ENCODE peak calls at places on chromosomes 2 and 18, in four cellular contexts. W is suprapubic skin, Q is HCT116, H is GM12878. M is an unnamed sample.

GRCh38 chr2:40497251-40497859 is 45.5 kb upstream of the SLC8A1 start:
- DNase-seq in H (no peak), W (no peak), Q (no peak), M (no peak)

GRCh38 chr2:74893332-74893731 is 59.4 kb downstream of the HK2 start:
- DNase-seq in H (no peak), W (no peak), Q (no peak), M (no peak)

GRCh38 chr2:23359631-23360567 is 25.1 kb upstream of the KLHL29 start:
- DNase-seq in W (no peak), Q (no peak), H (no peak), M (peak; percentile 50)

GRCh38 chr2:26612522-26613240 is 28.5 kb downstream of the CIB4 start:
- DNase-seq in H (no peak), W (peak; percentile 56), Q (no peak), M (no peak)

GRCh38 chr2:70140978-70141753 is 49.7 kb downstream of the C2orf42 start:
- DNase-seq in Q (peak; percentile 94), H (peak; percentile 88), W (peak; percentile 82), M (peak; percentile 71)

GRCh38 chr2:12693509-12693908 is 23.2 kb upstream of the TRIB2 start:
- DNase-seq in H (no peak), Q (no peak), W (no peak), M (no peak)

GRCh38 chr2:190094471-190094870 is 31.9 kb upstream of the MSTN start:
- DNase-seq in W (no peak), H (no peak), Q (no peak), M (no peak)

GRCh38 chr18:28086530-28087172 is 90.3 kb downstream of the CDH2 start:
- DNase-seq in W (no peak), H (no peak), Q (no peak), M (no peak)

GRCh38 chr2:189466656-189467055 is 25.4 kb downstream of the WDR75 start:
- DNase-seq in Q (no peak), W (no peak), H (no peak), M (no peak)

DNA sequence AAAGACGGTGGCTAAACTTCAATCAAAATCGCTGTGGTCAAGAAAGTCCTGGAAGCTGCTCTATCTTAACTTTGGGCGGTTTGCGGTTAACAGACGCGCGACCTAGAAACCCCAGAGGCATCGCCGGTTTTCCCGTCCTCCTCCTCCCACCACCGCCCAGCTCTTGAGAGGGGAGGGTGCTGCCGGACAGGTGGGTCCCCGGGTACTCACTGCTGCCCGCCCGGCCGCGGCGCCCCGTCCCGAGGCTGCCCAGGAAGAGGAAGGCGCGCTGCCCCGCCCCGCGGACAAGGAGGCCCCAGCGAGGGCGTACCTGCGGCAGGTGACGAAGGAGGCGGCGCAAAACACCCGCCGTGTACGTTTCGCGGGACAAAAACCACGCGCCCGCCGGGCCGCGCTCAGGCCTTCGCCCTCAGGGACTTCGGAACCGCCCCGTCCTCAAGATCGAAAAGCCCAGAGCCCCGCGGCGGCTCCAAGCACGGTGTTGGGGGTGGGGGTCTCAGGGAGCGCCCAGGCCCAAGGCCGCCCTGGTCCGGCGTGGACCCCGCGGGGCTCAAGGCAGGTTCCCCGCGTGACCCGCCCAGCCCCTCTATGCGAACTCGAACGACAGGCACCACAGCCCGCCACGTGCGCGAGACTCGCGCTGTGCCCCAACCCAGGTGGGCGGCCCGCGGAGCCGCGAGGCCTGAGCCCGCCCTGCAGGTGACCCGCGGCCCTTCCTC is at the start of gene SH3YL1:
- DNase-seq in W (peak; percentile 77), H (no peak), Q (peak; percentile 16), M (peak; percentile 87)
- TF ChIP-seq POLR2A in W (no peak), H (no peak), Q (no peak), M (peak; percentile 8)

GRCh38 chr18:6198585-6198984 is 216.1 kb downstream of the L3MBTL4 start:
- DNase-seq in W (no peak), Q (no peak), H (no peak), M (no peak)
- TF ChIP-seq POLR2AphosphoS5 in W (no peak), Q (no peak), H (no peak), M (no peak)

GRCh38 chr2:227625420-227625819 is 8.1 kb downstream of the SCYGR4 start:
- DNase-seq in W (no peak), Q (no peak), H (no peak), M (no peak)

GRCh38 chr2:227626580-227627151 is 9.4 kb downstream of the SCYGR4 start:
- DNase-seq in Q (no peak), H (no peak), W (no peak), M (no peak)

GRCh38 chr2:227629435-227629834 is 12.1 kb downstream of the SCYGR4 start:
- DNase-seq in W (no peak), Q (no peak), H (no peak), M (no peak)

GRCh38 chr2:227630322-227630721 is 13.0 kb downstream of the SCYGR4 start:
- DNase-seq in H (no peak), Q (no peak), W (no peak), M (no peak)

DNA sequence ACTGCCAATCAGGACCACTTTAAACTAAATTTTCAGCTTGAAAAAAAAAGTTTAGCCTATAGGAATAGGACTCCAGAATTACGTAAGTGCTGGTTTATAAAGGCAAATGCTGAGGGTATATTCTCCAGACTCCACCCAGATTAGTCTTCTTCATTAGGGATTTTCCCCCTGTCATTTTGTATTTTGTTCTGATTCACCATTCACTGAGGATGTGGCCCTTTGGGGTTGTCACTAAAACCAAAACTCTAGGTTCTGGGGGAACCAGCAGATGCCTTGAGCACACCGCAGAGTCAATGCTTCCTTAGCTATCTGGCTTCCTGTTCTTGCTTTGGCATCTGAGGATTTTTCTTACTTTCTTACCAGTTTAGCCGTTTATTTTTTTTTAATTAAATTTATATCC is 10.5 kb downstream of the SCYGR4 start:
- DNase-seq in W (no peak), H (peak; percentile 50), Q (no peak), M (no peak)
- H3K27ac ChIP-seq in W (no peak overlapping the region), H (no peak overlapping the region), Q (no peak overlapping the region), M (no peak overlapping the region)

GRCh38 chr18:3451989-3452749 is 2.2 kb downstream of the TGIF1 start:
- DNase-seq in W (peak; percentile 76), H (no peak), Q (no peak), M (peak; percentile 73)

GRCh38 chr18:3450358-3451107 is 561 bp downstream of the TGIF1 start:
- DNase-seq in W (peak; percentile 92), H (no peak), Q (no peak), M (peak; percentile 71)

GRCh38 chr18:3452750-3453539 is 3.0 kb downstream of the TGIF1 start:
- DNase-seq in Q (no peak), W (no peak), H (no peak), M (peak; percentile 27)

GRCh38 chr18:3449702-3450357 is at the start of gene TGIF1:
- DNase-seq in W (no peak), H (no peak), Q (peak; percentile 70), M (peak; percentile 83)

DNA sequence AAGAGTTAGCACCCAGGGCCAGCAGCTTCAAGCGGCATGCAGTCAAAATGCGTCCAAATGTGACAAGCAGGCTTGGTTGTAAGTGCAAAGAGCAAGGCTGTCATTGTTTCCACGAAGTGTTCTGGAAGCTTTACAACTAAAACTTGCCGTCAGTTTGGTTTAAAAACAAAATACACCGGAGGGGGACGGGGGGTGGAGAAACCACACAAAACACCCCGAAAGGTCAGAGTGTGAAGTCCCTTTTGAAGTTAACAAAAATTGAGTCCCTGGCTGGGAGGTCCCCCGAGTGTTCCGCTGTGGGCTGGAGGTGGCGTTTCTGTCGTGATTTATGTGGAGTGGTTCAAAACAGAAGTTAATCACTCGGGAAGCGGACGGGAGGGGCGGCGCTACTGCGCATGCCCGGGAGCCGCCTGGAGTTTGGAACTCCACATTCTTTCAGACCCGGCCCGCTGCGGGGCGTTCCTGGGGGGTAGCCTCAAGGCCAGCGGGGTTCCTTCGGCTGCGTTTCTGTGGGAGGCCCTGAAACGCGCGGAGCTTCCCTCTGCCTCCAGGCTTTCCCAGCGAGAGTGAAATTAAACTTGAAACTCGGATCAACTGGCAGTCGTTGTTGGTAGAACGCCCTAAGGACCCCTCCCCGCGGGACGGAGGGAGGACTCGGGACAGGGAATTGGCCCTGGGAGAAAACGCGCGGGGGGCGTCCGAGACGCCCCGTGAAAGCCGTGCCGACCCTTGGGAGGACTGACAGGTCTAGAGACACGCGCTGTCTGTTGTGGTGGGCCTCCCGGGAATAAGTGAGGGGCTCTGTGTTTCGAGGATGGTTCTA is 1.4 kb downstream of the TGIF1 start:
- DNase-seq in Q (no peak), H (no peak), W (peak; percentile 97), M (peak; percentile 94)
- TF ChIP-seq POLR2A in Q (peak; percentile 5), H (no peak), W (peak; percentile 29), M (no peak)

GRCh38 chr2:46304635-46305034 is 7.4 kb downstream of the EPAS1 start:
- DNase-seq in H (no peak), Q (no peak), W (no peak), M (no peak)

GRCh38 chr2:46306988-46307655 is 9.9 kb downstream of the EPAS1 start:
- DNase-seq in W (no peak), H (no peak), Q (no peak), M (no peak)

GRCh38 chr2:46305177-46305576 is 8.0 kb downstream of the EPAS1 start:
- DNase-seq in H (no peak), W (no peak), Q (no peak), M (no peak)

GRCh38 chr2:46305767-46306166 is 8.6 kb downstream of the EPAS1 start:
- DNase-seq in W (no peak), H (no peak), Q (no peak), M (no peak)

DNA sequence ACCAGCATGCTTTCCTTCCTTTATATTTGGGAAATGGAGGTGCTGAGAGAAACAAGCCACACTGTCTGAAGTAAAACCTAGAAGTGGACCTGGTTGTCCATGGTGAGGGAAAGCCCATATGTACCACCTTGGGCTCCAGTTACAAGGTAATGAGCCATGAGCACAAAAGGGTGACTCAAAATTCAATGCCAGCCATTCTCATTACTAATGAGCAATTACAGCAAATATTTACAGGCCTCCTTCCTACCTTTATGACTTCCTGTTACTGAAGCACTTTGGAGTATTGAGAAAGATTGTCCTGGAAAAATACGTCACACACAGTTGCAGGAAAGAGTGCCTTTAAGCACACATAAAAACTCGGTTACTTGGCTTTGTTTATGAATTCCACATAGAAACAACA is 9.1 kb downstream of the EPAS1 start:
- DNase-seq in Q (peak; percentile 67), W (no peak), H (no peak), M (no peak)
- TF ChIP-seq POLR2AphosphoS5 in Q (no peak), W (no peak), H (no peak), M (peak; percentile 60)

GRCh38 chr2:240598311-240598911 is 11.9 kb downstream of the CAPN10 start:
- DNase-seq in Q (no peak), W (peak; percentile 50), H (no peak), M (no peak)

GRCh38 chr2:240601061-240601830 is 14.7 kb downstream of the CAPN10 start:
- DNase-seq in Q (no peak), W (peak; percentile 47), H (no peak), M (no peak)

GRCh38 chr2:240597419-240598181 is 11.1 kb downstream of the CAPN10 start:
- DNase-seq in Q (no peak), H (no peak), W (peak; percentile 50), M (no peak)

GRCh38 chr2:240600451-240600961 is 14.0 kb downstream of the CAPN10 start:
- DNase-seq in H (no peak), W (peak; percentile 51), Q (no peak), M (no peak)

GRCh38 chr2:240599141-240599583 is 12.6 kb downstream of the CAPN10 start:
- DNase-seq in Q (no peak), H (no peak), W (peak; percentile 53), M (no peak)
- H3K27ac ChIP-seq in Q (no peak overlapping the region), H (no peak overlapping the region), W (no peak overlapping the region), M (no peak overlapping the region)